ENCODE peak calls at places on chromosomes 4 and X, in ten cellular contexts. Q is cardiac fibroblast; Z is fibroblast of pulmonary artery; L is spleen; M is GM12865; E is prostate gland; H is hepatocyte; C is tibial artery; I is CD8-positive, alpha-beta T cell; N is IMR-90. U is an unnamed sample.

GRCh38 chr4:183722738-183723560 is 63.9 kb downstream of the TRAPPC11 start:
- DNase-seq in C (peak), Q (peak), L (peak), H (peak), I (peak), Z (peak), E (peak), M (peak), N (peak), U (peak)

GRCh38 chrX:136214551-136214950 is 36.6 kb downstream of the MAP7D3 start:
- DNase-seq in Q (peak), N (peak), H (peak), I (no peak), M (no peak), C (no peak), Z (peak), L (no peak), E (no peak), U (no peak)

GRCh38 chr4:126106658-126107057 is 791.9 kb downstream of the FAT4 start:
- DNase-seq in L (no peak), M (peak), N (no peak), H (no peak), C (no peak), Z (peak), E (no peak), Q (peak), I (no peak), U (no peak)

GRCh38 chrX:39953879-39954278 is 143.9 kb downstream of the BCOR start:
- DNase-seq in H (peak), Z (peak), E (peak), I (no peak), L (no peak), M (no peak), C (peak), Q (peak), N (peak), U (no peak)

GRCh38 chr4:158535130-158535614 is 13.5 kb downstream of the RXFP1 start:
- DNase-seq in E (no peak), H (peak), N (peak), L (no peak), Q (peak), C (no peak), M (peak), I (no peak), Z (peak), U (no peak)

GRCh38 chrX:53435997-53436396 is 1.8 kb upstream of the HSD17B10 start:
- DNase-seq in C (no peak), Q (peak), E (peak), Z (peak), N (peak), M (peak), H (peak), L (peak), I (peak), U (peak)

GRCh38 chr4:10639664-10640063 is 44.9 kb downstream of the CLNK start:
- DNase-seq in C (no peak), H (no peak), N (peak), I (no peak), L (no peak), Q (peak), M (no peak), E (no peak), Z (no peak), U (no peak)

GRCh38 chr4:71406459-71406963 is 67.7 kb downstream of the SLC4A4 start:
- DNase-seq in L (no peak), H (no peak), N (peak), C (no peak), I (no peak), Z (peak), E (no peak), M (no peak), Q (peak), U (no peak)

GRCh38 chr4:101169044-101170014 is 178.0 kb downstream of the PPP3CA start:
- DNase-seq in C (peak), I (peak), Q (peak), Z (peak), H (peak), M (peak), E (peak), L (peak), N (peak), U (peak)

GRCh38 chrX:103831342-103831802 is 685 bp downstream of the RAB9B start:
- DNase-seq in I (peak), C (no peak), E (no peak), Z (peak), H (peak), L (no peak), Q (peak), N (no peak), M (peak), U (no peak)

GRCh38 chr4:1964443-1964842 is 44.3 kb downstream of the NELFA start:
- DNase-seq in Z (no peak), N (no peak), C (no peak), M (no peak), E (no peak), Q (no peak), L (no peak), I (no peak), H (no peak), U (no peak)

GRCh38 chr4:116585240-116585639 is 500.1 kb downstream of the TRAM1L1 start:
- DNase-seq in E (no peak), C (no peak), N (no peak), Z (no peak), M (no peak), L (no peak), Q (no peak), I (no peak), H (no peak), U (no peak)

GRCh38 chr4:60463846-60464502 is 736.2 kb upstream of the ADGRL3 start:
- DNase-seq in E (no peak), Z (no peak), C (no peak), H (no peak), Q (peak), N (no peak), I (no peak), L (no peak), M (no peak), U (peak)

GRCh38 chr4:131603705-131604104 is 1545.4 kb upstream of the PCDH10 start:
- DNase-seq in Q (no peak), E (no peak), Z (no peak), H (no peak), I (no peak), N (no peak), M (no peak), L (no peak), C (no peak), U (no peak)

GRCh38 chr4:81040175-81040659 is 9.7 kb downstream of the BMP3 start:
- DNase-seq in N (peak), Q (peak), L (no peak), M (peak), C (no peak), H (peak), Z (peak), E (peak), I (no peak), U (no peak)

GRCh38 chrX:39821011-39821708 is 276.6 kb downstream of the BCOR start:
- DNase-seq in H (peak), I (no peak), N (peak), Q (peak), Z (no peak), L (peak), E (no peak), C (no peak), M (peak), U (peak)

GRCh38 chr4:85514783-85515182 is 39.8 kb downstream of the ARHGAP24 start:
- DNase-seq in Q (peak), E (no peak), I (no peak), M (no peak), Z (no peak), H (no peak), N (no peak), C (no peak), L (peak), U (no peak)

GRCh38 chr4:95129708-95130343 is 372.1 kb downstream of the BMPR1B start:
- DNase-seq in L (no peak), Z (peak), M (no peak), N (peak), E (peak), Q (peak), H (peak), I (no peak), C (peak), U (no peak)

GRCh38 chr4:18813055-18813454 is 791.5 kb upstream of the LCORL start:
- DNase-seq in L (no peak), I (no peak), E (no peak), Z (no peak), H (no peak), Q (no peak), M (no peak), C (no peak), N (no peak), U (no peak)

GRCh38 chr4:20764353-20764752 is 64.1 kb downstream of the PACRGL start:
- DNase-seq in H (no peak), Z (no peak), Q (peak), N (peak), C (no peak), E (no peak), I (no peak), M (no peak), L (no peak), U (no peak)

GRCh38 chr4:3355266-3355748 is 62.5 kb downstream of the RGS12 start:
- DNase-seq in L (no peak), I (no peak), Z (no peak), Q (no peak), E (no peak), M (peak), C (no peak), N (no peak), H (no peak), U (peak)

GRCh38 chr4:38605794-38606586 is 58.0 kb upstream of the KLF3 start:
- DNase-seq in H (no peak), L (no peak), N (no peak), E (peak), C (no peak), Z (no peak), M (no peak), Q (no peak), I (no peak), U (no peak)

GRCh38 chr4:122876456-122876855 is 45.9 kb downstream of the NUDT6 start:
- DNase-seq in N (peak), Q (peak), L (no peak), C (no peak), E (no peak), Z (no peak), H (no peak), M (no peak), I (no peak), U (no peak)

GRCh38 chr4:151359576-151359975 is 34.2 kb upstream of the SH3D19 start:
- DNase-seq in H (no peak), N (no peak), Z (peak), I (no peak), Q (peak), M (no peak), L (no peak), E (no peak), C (no peak), U (no peak)

GRCh38 chr4:37146260-37146659 is 98.3 kb upstream of the NWD2 start:
- DNase-seq in M (no peak), Q (no peak), H (no peak), Z (no peak), C (no peak), E (no peak), L (no peak), I (no peak), N (no peak), U (no peak)

GRCh38 chrX:13005671-13006473 is 31.0 kb downstream of the TMSB4X start:
- DNase-seq in I (no peak), H (no peak), M (peak), Z (peak), Q (peak), L (no peak), E (no peak), N (peak), C (peak), U (peak)

GRCh38 chr4:87196927-87197326 is 23.5 kb downstream of the KLHL8 start:
- DNase-seq in C (no peak), I (no peak), M (no peak), N (no peak), Q (no peak), L (no peak), E (no peak), H (no peak), Z (no peak), U (no peak)

GRCh38 chr4:94304365-94304971 is 38.2 kb downstream of the HPGDS start:
- DNase-seq in C (no peak), N (peak), H (peak), E (peak), Z (peak), Q (peak), M (peak), L (no peak), I (no peak), U (peak)

GRCh38 chr4:52368895-52369294 is 290.2 kb downstream of the USP46 start:
- DNase-seq in I (no peak), Q (no peak), C (no peak), L (no peak), Z (no peak), H (no peak), N (no peak), M (no peak), E (no peak), U (no peak)

GRCh38 chr4:13089659-13089998 is 394.5 kb downstream of the RAB28 start:
- DNase-seq in C (no peak), M (no peak), Z (no peak), H (no peak), L (no peak), N (no peak), Q (no peak), I (no peak), E (no peak), U (no peak)

GRCh38 chr4:178314287-178314686 is 872.0 kb upstream of the AGA start:
- DNase-seq in E (no peak), N (no peak), I (no peak), C (no peak), Q (no peak), H (no peak), M (no peak), L (no peak), Z (no peak), U (no peak)

GRCh38 chrX:69503835-69504625 is at the start of gene NALF2:
- DNase-seq in E (peak), Z (peak), H (peak), N (peak), Q (peak), C (peak), L (no peak), M (peak), I (no peak), U (peak)

GRCh38 chr4:150477869-150478268 is 104.1 kb upstream of the MAB21L2 start:
- DNase-seq in I (no peak), M (no peak), E (no peak), Q (no peak), N (no peak), H (no peak), Z (no peak), L (no peak), C (no peak), U (no peak)

GRCh38 chr4:52718123-52718522 is 33.1 kb downstream of the ERVMER34-1 start:
- DNase-seq in N (peak), I (no peak), M (peak), H (no peak), L (no peak), Z (peak), Q (peak), C (no peak), E (no peak), U (no peak)

GRCh38 chr4:150943831-150944230 is 71.3 kb downstream of the LRBA start:
- DNase-seq in Z (no peak), N (no peak), I (no peak), Q (no peak), E (no peak), M (peak), C (no peak), H (no peak), L (no peak), U (no peak)

GRCh38 chr4:1597021-1597931 is 86.8 kb downstream of the FAM53A start:
- DNase-seq in Z (no peak), E (no peak), M (no peak), H (no peak), I (no peak), N (no peak), Q (no peak), L (peak), C (no peak), U (no peak)

DNA sequence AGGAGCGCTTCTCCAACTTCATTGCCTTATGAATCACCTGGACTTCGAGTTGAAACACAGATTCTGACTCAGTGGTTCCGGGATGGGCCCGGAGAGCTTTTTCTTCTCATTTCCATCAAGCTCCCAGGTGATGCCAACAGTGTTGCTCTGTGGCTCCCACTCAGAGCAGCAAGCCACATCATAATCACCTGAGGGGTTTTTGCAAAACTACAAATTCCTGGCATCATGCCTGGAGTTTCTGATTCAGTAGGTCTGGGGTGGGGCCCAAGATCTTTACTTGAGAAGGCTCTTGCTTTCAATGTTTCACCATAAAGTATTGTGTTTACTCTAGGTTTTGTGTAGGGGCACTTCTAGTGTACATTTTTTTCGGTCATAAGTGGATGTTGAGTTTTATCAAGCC is 7.0 kb downstream of the MTM1 start:
- DNase-seq in Z (peak), L (no peak), H (peak), C (no peak), M (peak), Q (peak), I (peak), N (peak), E (peak), U (no peak)
- TF ChIP-seq CTCF in Z (no peak), L (no peak), H (no peak), C (no peak), M (no peak), Q (no peak), I (no peak), N (no peak), E (no peak), U (no peak)

GRCh38 chr4:30718889-30719252 is 1.3 kb upstream of the PCDH7 start:
- DNase-seq in E (no peak), H (peak), Q (peak), Z (peak), N (peak), C (no peak), M (no peak), L (no peak), I (no peak), U (peak)
- TF ChIP-seq CTCF in E (peak), H (peak), Q (peak), Z (peak), N (peak), C (peak), M (no peak), L (no peak), I (no peak), U (no peak)

GRCh38 chrX:15718283-15718970 is 19.6 kb upstream of the CA5B start:
- DNase-seq in L (no peak), I (no peak), H (peak), N (no peak), E (no peak), Z (no peak), C (no peak), Q (no peak), M (no peak), U (no peak)

GRCh38 chrX:15724911-15725310 is 13.2 kb upstream of the CA5B start:
- DNase-seq in Z (no peak), H (no peak), N (no peak), Q (no peak), L (no peak), E (no peak), C (no peak), I (no peak), M (no peak), U (no peak)

GRCh38 chrX:15721911-15722310 is 16.2 kb upstream of the CA5B start:
- DNase-seq in Q (peak), H (no peak), N (peak), C (no peak), L (no peak), I (no peak), Z (no peak), M (no peak), E (no peak), U (no peak)

GRCh38 chrX:15719324-15719968 is 18.6 kb upstream of the CA5B start:
- DNase-seq in Z (no peak), Q (no peak), N (no peak), E (no peak), C (no peak), M (no peak), I (no peak), H (no peak), L (no peak), U (no peak)

DNA sequence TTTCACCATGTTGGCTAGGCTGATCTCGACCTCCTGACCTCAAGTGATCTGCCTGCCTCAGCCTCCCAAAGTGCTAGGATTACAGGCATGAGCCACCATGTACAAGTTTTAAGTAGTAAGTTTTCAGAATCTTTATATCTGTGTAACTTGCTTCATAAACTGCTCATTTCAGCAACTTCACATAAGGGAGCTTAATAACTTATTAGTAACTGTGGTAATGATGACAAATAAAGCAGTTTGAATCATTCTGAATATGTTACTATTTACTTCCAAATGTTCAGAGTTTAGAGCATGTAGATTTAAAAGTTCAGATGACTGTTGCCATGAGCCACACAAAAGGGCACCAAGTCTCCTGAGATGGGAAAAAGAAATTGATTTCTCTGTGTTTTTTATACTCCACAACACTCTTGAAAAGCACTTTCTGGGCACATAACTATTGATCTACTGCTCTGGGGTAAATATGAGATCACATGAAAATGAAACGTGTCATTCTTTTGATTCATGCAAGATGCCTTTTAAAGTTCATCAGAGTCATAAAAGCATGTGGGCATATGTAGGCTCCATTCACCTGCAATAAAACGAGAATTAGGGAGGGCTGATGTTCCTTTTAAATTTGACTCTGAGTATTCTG is 14.1 kb upstream of the CA5B start:
- DNase-seq in L (no peak), I (no peak), Q (no peak), M (no peak), N (no peak), Z (no peak), C (no peak), H (no peak), E (no peak), U (no peak)
- TF ChIP-seq CTCF in L (no peak), I (no peak), Q (no peak), M (no peak), N (no peak), Z (no peak), C (no peak), H (no peak), E (no peak), U (no peak)

DNA sequence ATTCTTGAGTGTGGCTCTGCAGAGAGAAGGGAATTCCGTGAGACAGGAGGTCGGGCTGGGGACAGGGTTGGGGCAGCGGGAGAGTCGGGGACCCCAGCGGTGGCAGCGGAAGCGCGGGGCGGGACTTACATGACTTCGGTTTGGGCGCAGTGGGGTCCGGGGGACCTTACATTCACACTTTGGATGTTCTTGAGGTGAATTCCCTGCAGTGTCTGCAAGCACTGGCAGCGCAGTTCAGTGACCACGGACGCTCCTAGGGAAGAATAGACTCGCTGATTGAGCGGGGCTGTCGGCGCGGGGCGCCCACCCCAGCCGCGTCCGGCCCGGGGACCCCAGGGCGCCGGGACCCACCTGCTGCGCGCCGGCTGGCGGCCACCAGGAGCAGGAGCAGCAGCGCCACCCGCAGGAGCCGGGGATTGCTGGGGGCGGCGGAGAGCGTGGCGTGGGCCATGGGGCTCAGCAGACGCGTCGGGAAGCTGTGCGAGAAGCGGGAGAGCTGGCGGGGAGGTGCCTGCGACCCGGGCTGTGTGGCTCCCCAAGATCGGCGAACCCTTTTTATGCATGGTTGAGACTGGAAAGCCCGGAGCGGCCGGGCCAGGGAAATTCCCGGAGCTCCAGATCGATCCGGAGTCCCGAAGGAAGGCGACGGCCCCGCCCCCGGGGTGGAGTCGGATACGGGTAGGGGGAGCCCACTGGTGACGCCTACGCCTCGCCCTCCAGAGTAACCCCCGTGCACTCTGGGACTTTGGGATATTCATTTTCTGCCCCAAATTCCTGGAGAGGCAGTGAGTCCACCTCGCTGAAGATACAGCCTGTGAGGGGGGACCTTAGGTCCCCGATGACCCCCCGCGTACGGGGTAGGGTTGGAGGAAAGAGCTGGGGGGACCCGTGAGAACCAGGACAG is at the start of gene CXCL3:
- DNase-seq in Z (peak), Q (peak), N (peak), M (peak), H (peak), I (no peak), L (peak), E (peak), C (peak), U (peak)
- TF ChIP-seq CTCF in Z (no peak), Q (no peak), N (peak), M (peak), H (peak), I (no peak), L (peak), E (peak), C (peak), U (no peak)

U was measured in GM13977.